ENCODE peak calls at places on chromosomes 12 and 14, in nine cellular contexts. One of them, this sample, is unnamed.

GRCh38 chr14:45156067-45156466 is 20.3 kb downstream of the FANCM start:
- ATAC-seq in HCT116: no peak
- ATAC-seq in naive thymus-derived CD8-positive, alpha-beta T cell: no peak
- ATAC-seq in foreskin keratinocyte: no peak
- ATAC-seq in T-helper 17 cell: no peak
- ATAC-seq in natural killer cell: no peak
- ATAC-seq in central memory CD8-positive, alpha-beta T cell: no peak
- ATAC-seq in aorta: no peak
- ATAC-seq in activated naive CD8-positive, alpha-beta T cell treated with anti-CD3 and anti-CD28 coated beads, Interleukin-2, amount 10 ng/mL, durations not matched to agents 7 days and 5 days: peak
- ATAC-seq in this sample: no peak

GRCh38 chr14:97866664-97867063 is 1069.5 kb downstream of the VRK1 start:
- ATAC-seq in T-helper 17 cell: no peak
- ATAC-seq in aorta: no peak
- ATAC-seq in foreskin keratinocyte: no peak
- ATAC-seq in naive thymus-derived CD8-positive, alpha-beta T cell: no peak
- ATAC-seq in central memory CD8-positive, alpha-beta T cell: no peak
- ATAC-seq in HCT116: no peak
- ATAC-seq in activated naive CD8-positive, alpha-beta T cell treated with anti-CD3 and anti-CD28 coated beads, Interleukin-2, amount 10 ng/mL, durations not matched to agents 7 days and 5 days: no peak
- ATAC-seq in natural killer cell: no peak
- ATAC-seq in this sample: peak

GRCh38 chr14:93708311-93708734 is 80.0 kb downstream of the PRIMA1 start:
- ATAC-seq in activated naive CD8-positive, alpha-beta T cell treated with anti-CD3 and anti-CD28 coated beads, Interleukin-2, amount 10 ng/mL, durations not matched to agents 7 days and 5 days: no peak
- ATAC-seq in natural killer cell: no peak
- ATAC-seq in naive thymus-derived CD8-positive, alpha-beta T cell: no peak
- ATAC-seq in foreskin keratinocyte: no peak
- ATAC-seq in T-helper 17 cell: no peak
- ATAC-seq in central memory CD8-positive, alpha-beta T cell: no peak
- ATAC-seq in aorta: peak
- ATAC-seq in HCT116: no peak
- ATAC-seq in this sample: no peak

GRCh38 chr14:60665178-60665555 is 15.9 kb upstream of the SIX1 start:
- ATAC-seq in central memory CD8-positive, alpha-beta T cell: no peak
- ATAC-seq in activated naive CD8-positive, alpha-beta T cell treated with anti-CD3 and anti-CD28 coated beads, Interleukin-2, amount 10 ng/mL, durations not matched to agents 7 days and 5 days: no peak
- ATAC-seq in T-helper 17 cell: no peak
- ATAC-seq in natural killer cell: no peak
- ATAC-seq in HCT116: no peak
- ATAC-seq in naive thymus-derived CD8-positive, alpha-beta T cell: no peak
- ATAC-seq in aorta: no peak
- ATAC-seq in foreskin keratinocyte: no peak
- ATAC-seq in this sample: no peak

GRCh38 chr12:127230843-127231260 is 1036.1 kb upstream of the TMEM132C start:
- ATAC-seq in foreskin keratinocyte: peak
- ATAC-seq in natural killer cell: no peak
- ATAC-seq in HCT116: peak
- ATAC-seq in activated naive CD8-positive, alpha-beta T cell treated with anti-CD3 and anti-CD28 coated beads, Interleukin-2, amount 10 ng/mL, durations not matched to agents 7 days and 5 days: no peak
- ATAC-seq in naive thymus-derived CD8-positive, alpha-beta T cell: no peak
- ATAC-seq in central memory CD8-positive, alpha-beta T cell: no peak
- ATAC-seq in T-helper 17 cell: no peak
- ATAC-seq in aorta: no peak
- ATAC-seq in this sample: no peak

GRCh38 chr14:103217538-103217937 is 94.3 kb downstream of the TNFAIP2 start:
- ATAC-seq in naive thymus-derived CD8-positive, alpha-beta T cell: no peak
- ATAC-seq in activated naive CD8-positive, alpha-beta T cell treated with anti-CD3 and anti-CD28 coated beads, Interleukin-2, amount 10 ng/mL, durations not matched to agents 7 days and 5 days: no peak
- ATAC-seq in T-helper 17 cell: no peak
- ATAC-seq in central memory CD8-positive, alpha-beta T cell: no peak
- ATAC-seq in natural killer cell: no peak
- ATAC-seq in foreskin keratinocyte: no peak
- ATAC-seq in HCT116: no peak
- ATAC-seq in aorta: no peak
- ATAC-seq in this sample: no peak

GRCh38 chr12:108641446-108642268 is 8.0 kb upstream of the SELPLG start:
- ATAC-seq in naive thymus-derived CD8-positive, alpha-beta T cell: no peak
- ATAC-seq in central memory CD8-positive, alpha-beta T cell: no peak
- ATAC-seq in HCT116: no peak
- ATAC-seq in activated naive CD8-positive, alpha-beta T cell treated with anti-CD3 and anti-CD28 coated beads, Interleukin-2, amount 10 ng/mL, durations not matched to agents 7 days and 5 days: no peak
- ATAC-seq in aorta: no peak
- ATAC-seq in foreskin keratinocyte: no peak
- ATAC-seq in T-helper 17 cell: no peak
- ATAC-seq in natural killer cell: no peak
- ATAC-seq in this sample: no peak

GRCh38 chr12:103772367-103773108 is 68.5 kb downstream of the NT5DC3 start:
- ATAC-seq in naive thymus-derived CD8-positive, alpha-beta T cell: no peak
- ATAC-seq in activated naive CD8-positive, alpha-beta T cell treated with anti-CD3 and anti-CD28 coated beads, Interleukin-2, amount 10 ng/mL, durations not matched to agents 7 days and 5 days: no peak
- ATAC-seq in natural killer cell: no peak
- ATAC-seq in T-helper 17 cell: no peak
- ATAC-seq in central memory CD8-positive, alpha-beta T cell: no peak
- ATAC-seq in aorta: peak
- ATAC-seq in HCT116: no peak
- ATAC-seq in foreskin keratinocyte: no peak
- ATAC-seq in this sample: peak

GRCh38 chr14:58077621-58078020 is 74.4 kb downstream of the ARMH4 start:
- ATAC-seq in central memory CD8-positive, alpha-beta T cell: no peak
- ATAC-seq in foreskin keratinocyte: no peak
- ATAC-seq in T-helper 17 cell: no peak
- ATAC-seq in activated naive CD8-positive, alpha-beta T cell treated with anti-CD3 and anti-CD28 coated beads, Interleukin-2, amount 10 ng/mL, durations not matched to agents 7 days and 5 days: no peak
- ATAC-seq in HCT116: no peak
- ATAC-seq in natural killer cell: no peak
- ATAC-seq in naive thymus-derived CD8-positive, alpha-beta T cell: no peak
- ATAC-seq in aorta: no peak
- ATAC-seq in this sample: no peak

GRCh38 chr14:91385227-91385626 is 32.4 kb downstream of the CCDC88C start:
- ATAC-seq in natural killer cell: peak
- ATAC-seq in central memory CD8-positive, alpha-beta T cell: peak
- ATAC-seq in T-helper 17 cell: no peak
- ATAC-seq in naive thymus-derived CD8-positive, alpha-beta T cell: no peak
- ATAC-seq in aorta: no peak
- ATAC-seq in HCT116: no peak
- ATAC-seq in foreskin keratinocyte: no peak
- ATAC-seq in activated naive CD8-positive, alpha-beta T cell treated with anti-CD3 and anti-CD28 coated beads, Interleukin-2, amount 10 ng/mL, durations not matched to agents 7 days and 5 days: no peak
- ATAC-seq in this sample: no peak

GRCh38 chr14:50148799-50149198 is 32.4 kb upstream of the VCPKMT start:
- ATAC-seq in foreskin keratinocyte: no peak
- ATAC-seq in activated naive CD8-positive, alpha-beta T cell treated with anti-CD3 and anti-CD28 coated beads, Interleukin-2, amount 10 ng/mL, durations not matched to agents 7 days and 5 days: no peak
- ATAC-seq in HCT116: no peak
- ATAC-seq in natural killer cell: no peak
- ATAC-seq in naive thymus-derived CD8-positive, alpha-beta T cell: no peak
- ATAC-seq in aorta: no peak
- ATAC-seq in central memory CD8-positive, alpha-beta T cell: no peak
- ATAC-seq in T-helper 17 cell: no peak
- ATAC-seq in this sample: no peak

GRCh38 chr14:32307881-32308582 is 21.1 kb upstream of the AKAP6 start:
- ATAC-seq in naive thymus-derived CD8-positive, alpha-beta T cell: no peak
- ATAC-seq in natural killer cell: no peak
- ATAC-seq in activated naive CD8-positive, alpha-beta T cell treated with anti-CD3 and anti-CD28 coated beads, Interleukin-2, amount 10 ng/mL, durations not matched to agents 7 days and 5 days: no peak
- ATAC-seq in aorta: no peak
- ATAC-seq in central memory CD8-positive, alpha-beta T cell: no peak
- ATAC-seq in HCT116: no peak
- ATAC-seq in T-helper 17 cell: no peak
- ATAC-seq in foreskin keratinocyte: peak
- ATAC-seq in this sample: peak

GRCh38 chr12:99847936-99848335 is 136.8 kb downstream of the ANKS1B start:
- ATAC-seq in natural killer cell: no peak
- ATAC-seq in central memory CD8-positive, alpha-beta T cell: no peak
- ATAC-seq in aorta: no peak
- ATAC-seq in foreskin keratinocyte: no peak
- ATAC-seq in T-helper 17 cell: no peak
- ATAC-seq in HCT116: no peak
- ATAC-seq in activated naive CD8-positive, alpha-beta T cell treated with anti-CD3 and anti-CD28 coated beads, Interleukin-2, amount 10 ng/mL, durations not matched to agents 7 days and 5 days: no peak
- ATAC-seq in naive thymus-derived CD8-positive, alpha-beta T cell: no peak
- ATAC-seq in this sample: no peak

GRCh38 chr12:105048315-105048714 is 35.9 kb downstream of the ALDH1L2 start:
- ATAC-seq in natural killer cell: no peak
- ATAC-seq in naive thymus-derived CD8-positive, alpha-beta T cell: no peak
- ATAC-seq in aorta: no peak
- ATAC-seq in foreskin keratinocyte: no peak
- ATAC-seq in T-helper 17 cell: no peak
- ATAC-seq in central memory CD8-positive, alpha-beta T cell: no peak
- ATAC-seq in activated naive CD8-positive, alpha-beta T cell treated with anti-CD3 and anti-CD28 coated beads, Interleukin-2, amount 10 ng/mL, durations not matched to agents 7 days and 5 days: no peak
- ATAC-seq in HCT116: no peak
- ATAC-seq in this sample: no peak

GRCh38 chr14:63383776-63384367 is 65.1 kb upstream of the GPHB5 start:
- ATAC-seq in aorta: no peak
- ATAC-seq in activated naive CD8-positive, alpha-beta T cell treated with anti-CD3 and anti-CD28 coated beads, Interleukin-2, amount 10 ng/mL, durations not matched to agents 7 days and 5 days: peak
- ATAC-seq in central memory CD8-positive, alpha-beta T cell: peak
- ATAC-seq in natural killer cell: peak
- ATAC-seq in naive thymus-derived CD8-positive, alpha-beta T cell: no peak
- ATAC-seq in HCT116: no peak
- ATAC-seq in T-helper 17 cell: peak
- ATAC-seq in foreskin keratinocyte: no peak
- ATAC-seq in this sample: no peak

GRCh38 chr12:119512772-119513497 is 80.6 kb upstream of the TMEM233 start:
- ATAC-seq in HCT116: no peak
- ATAC-seq in aorta: no peak
- ATAC-seq in natural killer cell: no peak
- ATAC-seq in T-helper 17 cell: no peak
- ATAC-seq in central memory CD8-positive, alpha-beta T cell: no peak
- ATAC-seq in foreskin keratinocyte: no peak
- ATAC-seq in activated naive CD8-positive, alpha-beta T cell treated with anti-CD3 and anti-CD28 coated beads, Interleukin-2, amount 10 ng/mL, durations not matched to agents 7 days and 5 days: no peak
- ATAC-seq in naive thymus-derived CD8-positive, alpha-beta T cell: no peak
- ATAC-seq in this sample: no peak

GRCh38 chr12:47023944-47024343 is 55.5 kb upstream of the PCED1B start:
- ATAC-seq in aorta: no peak
- ATAC-seq in activated naive CD8-positive, alpha-beta T cell treated with anti-CD3 and anti-CD28 coated beads, Interleukin-2, amount 10 ng/mL, durations not matched to agents 7 days and 5 days: no peak
- ATAC-seq in naive thymus-derived CD8-positive, alpha-beta T cell: no peak
- ATAC-seq in T-helper 17 cell: no peak
- ATAC-seq in HCT116: no peak
- ATAC-seq in natural killer cell: no peak
- ATAC-seq in foreskin keratinocyte: no peak
- ATAC-seq in central memory CD8-positive, alpha-beta T cell: no peak
- ATAC-seq in this sample: no peak

GRCh38 chr14:105223770-105224544 is 24.4 kb upstream of the BTBD6 start:
- ATAC-seq in naive thymus-derived CD8-positive, alpha-beta T cell: no peak
- ATAC-seq in central memory CD8-positive, alpha-beta T cell: no peak
- ATAC-seq in T-helper 17 cell: no peak
- ATAC-seq in aorta: no peak
- ATAC-seq in activated naive CD8-positive, alpha-beta T cell treated with anti-CD3 and anti-CD28 coated beads, Interleukin-2, amount 10 ng/mL, durations not matched to agents 7 days and 5 days: no peak
- ATAC-seq in HCT116: no peak
- ATAC-seq in foreskin keratinocyte: no peak
- ATAC-seq in natural killer cell: no peak
- ATAC-seq in this sample: peak

GRCh38 chr14:104117341-104118005 is 20.9 kb upstream of the KIF26A start:
- ATAC-seq in central memory CD8-positive, alpha-beta T cell: no peak
- ATAC-seq in T-helper 17 cell: no peak
- ATAC-seq in natural killer cell: no peak
- ATAC-seq in aorta: no peak
- ATAC-seq in foreskin keratinocyte: no peak
- ATAC-seq in activated naive CD8-positive, alpha-beta T cell treated with anti-CD3 and anti-CD28 coated beads, Interleukin-2, amount 10 ng/mL, durations not matched to agents 7 days and 5 days: no peak
- ATAC-seq in HCT116: peak
- ATAC-seq in naive thymus-derived CD8-positive, alpha-beta T cell: no peak
- ATAC-seq in this sample: peak

GRCh38 chr12:132470417-132470816 is 19.5 kb upstream of the FBRSL1 start:
- ATAC-seq in T-helper 17 cell: no peak
- ATAC-seq in HCT116: no peak
- ATAC-seq in natural killer cell: no peak
- ATAC-seq in foreskin keratinocyte: no peak
- ATAC-seq in activated naive CD8-positive, alpha-beta T cell treated with anti-CD3 and anti-CD28 coated beads, Interleukin-2, amount 10 ng/mL, durations not matched to agents 7 days and 5 days: no peak
- ATAC-seq in central memory CD8-positive, alpha-beta T cell: no peak
- ATAC-seq in aorta: no peak
- ATAC-seq in naive thymus-derived CD8-positive, alpha-beta T cell: no peak
- ATAC-seq in this sample: no peak

GRCh38 chr14:44778562-44778961 is 183.2 kb downstream of the KLHL28 start:
- ATAC-seq in natural killer cell: no peak
- ATAC-seq in central memory CD8-positive, alpha-beta T cell: no peak
- ATAC-seq in HCT116: no peak
- ATAC-seq in naive thymus-derived CD8-positive, alpha-beta T cell: no peak
- ATAC-seq in foreskin keratinocyte: peak
- ATAC-seq in T-helper 17 cell: no peak
- ATAC-seq in activated naive CD8-positive, alpha-beta T cell treated with anti-CD3 and anti-CD28 coated beads, Interleukin-2, amount 10 ng/mL, durations not matched to agents 7 days and 5 days: no peak
- ATAC-seq in aorta: no peak
- ATAC-seq in this sample: no peak

GRCh38 chr14:97802974-97803373 is 1005.8 kb downstream of the VRK1 start:
- ATAC-seq in activated naive CD8-positive, alpha-beta T cell treated with anti-CD3 and anti-CD28 coated beads, Interleukin-2, amount 10 ng/mL, durations not matched to agents 7 days and 5 days: no peak
- ATAC-seq in natural killer cell: no peak
- ATAC-seq in foreskin keratinocyte: no peak
- ATAC-seq in central memory CD8-positive, alpha-beta T cell: no peak
- ATAC-seq in naive thymus-derived CD8-positive, alpha-beta T cell: no peak
- ATAC-seq in aorta: no peak
- ATAC-seq in HCT116: no peak
- ATAC-seq in T-helper 17 cell: no peak
- ATAC-seq in this sample: no peak

GRCh38 chr12:92162079-92162478 is 16.4 kb upstream of the BTG1 start:
- ATAC-seq in aorta: no peak
- ATAC-seq in naive thymus-derived CD8-positive, alpha-beta T cell: no peak
- ATAC-seq in HCT116: no peak
- ATAC-seq in foreskin keratinocyte: no peak
- ATAC-seq in T-helper 17 cell: no peak
- ATAC-seq in natural killer cell: no peak
- ATAC-seq in central memory CD8-positive, alpha-beta T cell: no peak
- ATAC-seq in activated naive CD8-positive, alpha-beta T cell treated with anti-CD3 and anti-CD28 coated beads, Interleukin-2, amount 10 ng/mL, durations not matched to agents 7 days and 5 days: no peak
- ATAC-seq in this sample: no peak

GRCh38 chr12:108738165-108738564 is 6.8 kb upstream of the CORO1C start:
- ATAC-seq in central memory CD8-positive, alpha-beta T cell: no peak
- ATAC-seq in foreskin keratinocyte: no peak
- ATAC-seq in natural killer cell: no peak
- ATAC-seq in aorta: no peak
- ATAC-seq in naive thymus-derived CD8-positive, alpha-beta T cell: no peak
- ATAC-seq in activated naive CD8-positive, alpha-beta T cell treated with anti-CD3 and anti-CD28 coated beads, Interleukin-2, amount 10 ng/mL, durations not matched to agents 7 days and 5 days: peak
- ATAC-seq in HCT116: no peak
- ATAC-seq in T-helper 17 cell: no peak
- ATAC-seq in this sample: no peak

GRCh38 chr14:94058128-94058673 is 22.8 kb downstream of the DDX24 start:
- ATAC-seq in HCT116: no peak
- ATAC-seq in naive thymus-derived CD8-positive, alpha-beta T cell: no peak
- ATAC-seq in foreskin keratinocyte: no peak
- ATAC-seq in natural killer cell: no peak
- ATAC-seq in activated naive CD8-positive, alpha-beta T cell treated with anti-CD3 and anti-CD28 coated beads, Interleukin-2, amount 10 ng/mL, durations not matched to agents 7 days and 5 days: no peak
- ATAC-seq in T-helper 17 cell: no peak
- ATAC-seq in central memory CD8-positive, alpha-beta T cell: no peak
- ATAC-seq in aorta: no peak
- ATAC-seq in this sample: no peak

GRCh38 chr12:118979763-118980406 is 1.5 kb upstream of the SRRM4 start:
- ATAC-seq in aorta: no peak
- ATAC-seq in T-helper 17 cell: no peak
- ATAC-seq in central memory CD8-positive, alpha-beta T cell: no peak
- ATAC-seq in HCT116: peak
- ATAC-seq in foreskin keratinocyte: peak
- ATAC-seq in activated naive CD8-positive, alpha-beta T cell treated with anti-CD3 and anti-CD28 coated beads, Interleukin-2, amount 10 ng/mL, durations not matched to agents 7 days and 5 days: no peak
- ATAC-seq in naive thymus-derived CD8-positive, alpha-beta T cell: no peak
- ATAC-seq in natural killer cell: no peak
- ATAC-seq in this sample: peak

GRCh38 chr12:123142948-123143752 is 7.7 kb downstream of the PITPNM2 start:
- ATAC-seq in T-helper 17 cell: no peak
- ATAC-seq in naive thymus-derived CD8-positive, alpha-beta T cell: peak
- ATAC-seq in foreskin keratinocyte: no peak
- ATAC-seq in aorta: no peak
- ATAC-seq in central memory CD8-positive, alpha-beta T cell: no peak
- ATAC-seq in activated naive CD8-positive, alpha-beta T cell treated with anti-CD3 and anti-CD28 coated beads, Interleukin-2, amount 10 ng/mL, durations not matched to agents 7 days and 5 days: no peak
- ATAC-seq in HCT116: peak
- ATAC-seq in natural killer cell: no peak
- ATAC-seq in this sample: peak

GRCh38 chr12:96719671-96720362 is 187.2 kb upstream of the NEDD1 start:
- ATAC-seq in HCT116: no peak
- ATAC-seq in T-helper 17 cell: peak
- ATAC-seq in foreskin keratinocyte: no peak
- ATAC-seq in activated naive CD8-positive, alpha-beta T cell treated with anti-CD3 and anti-CD28 coated beads, Interleukin-2, amount 10 ng/mL, durations not matched to agents 7 days and 5 days: peak
- ATAC-seq in aorta: no peak
- ATAC-seq in natural killer cell: peak
- ATAC-seq in central memory CD8-positive, alpha-beta T cell: peak
- ATAC-seq in naive thymus-derived CD8-positive, alpha-beta T cell: peak
- ATAC-seq in this sample: peak

GRCh38 chr14:99802301-99803105 is 9.3 kb downstream of the EML1 start:
- ATAC-seq in natural killer cell: no peak
- ATAC-seq in HCT116: no peak
- ATAC-seq in activated naive CD8-positive, alpha-beta T cell treated with anti-CD3 and anti-CD28 coated beads, Interleukin-2, amount 10 ng/mL, durations not matched to agents 7 days and 5 days: no peak
- ATAC-seq in naive thymus-derived CD8-positive, alpha-beta T cell: no peak
- ATAC-seq in central memory CD8-positive, alpha-beta T cell: no peak
- ATAC-seq in aorta: no peak
- ATAC-seq in T-helper 17 cell: no peak
- ATAC-seq in foreskin keratinocyte: no peak
- ATAC-seq in this sample: no peak

GRCh38 chr12:85057370-85057963 is 21.3 kb downstream of the LRRIQ1 start:
- ATAC-seq in central memory CD8-positive, alpha-beta T cell: no peak
- ATAC-seq in natural killer cell: peak
- ATAC-seq in activated naive CD8-positive, alpha-beta T cell treated with anti-CD3 and anti-CD28 coated beads, Interleukin-2, amount 10 ng/mL, durations not matched to agents 7 days and 5 days: no peak
- ATAC-seq in HCT116: no peak
- ATAC-seq in foreskin keratinocyte: peak
- ATAC-seq in T-helper 17 cell: no peak
- ATAC-seq in naive thymus-derived CD8-positive, alpha-beta T cell: no peak
- ATAC-seq in aorta: no peak
- ATAC-seq in this sample: peak

GRCh38 chr14:50123062-50123461 is 6.7 kb upstream of the VCPKMT start:
- ATAC-seq in naive thymus-derived CD8-positive, alpha-beta T cell: no peak
- ATAC-seq in T-helper 17 cell: no peak
- ATAC-seq in foreskin keratinocyte: no peak
- ATAC-seq in natural killer cell: no peak
- ATAC-seq in HCT116: no peak
- ATAC-seq in activated naive CD8-positive, alpha-beta T cell treated with anti-CD3 and anti-CD28 coated beads, Interleukin-2, amount 10 ng/mL, durations not matched to agents 7 days and 5 days: no peak
- ATAC-seq in aorta: no peak
- ATAC-seq in central memory CD8-positive, alpha-beta T cell: no peak
- ATAC-seq in this sample: peak

This sample was measured in esophagus mucosa.